ENCODE peak calls at places on chromosomes 11 and 22, in four cellular contexts. A, I, W and S are unnamed samples. For H3K4me1, the result is how much of the 10 kb centered on the place peaks cover.

GRCh38 chr11:128490092-128490491 is 97.3 kb downstream of the ETS1 start:
- DNase-seq in A (no peak), I (no peak), W (no peak), S (no peak)

GRCh38 chr11:73100578-73100977 is 41.5 kb downstream of the FCHSD2 start:
- DNase-seq in A (no peak), I (no peak), W (no peak), S (no peak)

GRCh38 chr22:29244785-29245625 is 22.8 kb downstream of the RHBDD3 start:
- DNase-seq in A (peak), I (no peak), W (peak), S (no peak)

GRCh38 chr11:46315783-46316563 is 31.3 kb upstream of the DGKZ start:
- DNase-seq in A (no peak), I (no peak), W (no peak), S (peak)

GRCh38 chr22:24005201-24005600 is at the start of gene GSTT4:
- DNase-seq in A (no peak), I (no peak), W (no peak), S (no peak)

GRCh38 chr11:28964811-28965210 is 856.6 kb downstream of the METTL15 start:
- DNase-seq in A (no peak), I (no peak), W (no peak), S (no peak)

GRCh38 chr22:45246060-45246985 is 5.6 kb upstream of the KIAA0930 start:
- DNase-seq in A (peak), I (no peak), W (peak), S (peak)

GRCh38 chr11:124938206-124938765 is 2.4 kb upstream of the HEPACAM start:
- DNase-seq in A (no peak), I (no peak), W (no peak), S (no peak)

GRCh38 chr11:22343411-22344032 is 5.3 kb downstream of the SLC17A6 start:
- DNase-seq in A (no peak), I (peak), W (no peak), S (no peak)

GRCh38 chr22:19730662-19731360 is 7.5 kb downstream of the GP1BB start:
- DNase-seq in A (peak), I (peak), W (peak), S (peak)

GRCh38 chr11:24965780-24966179 is 468.9 kb downstream of the LUZP2 start:
- DNase-seq in A (no peak), I (no peak), W (no peak), S (no peak)

GRCh38 chr11:76257040-76257730 is 50.9 kb upstream of the WNT11 start:
- DNase-seq in A (no peak), I (peak), W (no peak), S (no peak)

GRCh38 chr11:23866641-23867040 is 630.2 kb upstream of the LUZP2 start:
- DNase-seq in A (no peak), I (no peak), W (no peak), S (no peak)

GRCh38 chr11:8094656-8095055 is 13.6 kb downstream of the TUB start:
- DNase-seq in A (no peak), I (no peak), W (no peak), S (peak)

GRCh38 chr11:100855466-100856067 is 168.5 kb downstream of the ARHGAP42 start:
- DNase-seq in A (peak), I (no peak), W (no peak), S (no peak)

GRCh38 chr11:40166892-40167291 is 1292.6 kb downstream of the LRRC4C start:
- DNase-seq in A (no peak), I (no peak), W (no peak), S (no peak)

GRCh38 chr11:117172678-117173421 is 5.7 kb upstream of the SIDT2 start:
- DNase-seq in A (peak), I (no peak), W (peak), S (no peak)

GRCh38 chr11:12171921-12172320 is 61.5 kb downstream of the MICAL2 start:
- DNase-seq in A (no peak), I (no peak), W (no peak), S (no peak)
- H3K4me1 ChIP-seq in A (under half), I (under half), W (under half), S (under half)

GRCh38 chr11:86673055-86673843 is 833 bp upstream of the ME3 start:
- DNase-seq in A (no peak), I (no peak), W (no peak), S (no peak)
- TF ChIP-seq CTCF in A (no peak), I (no peak), W (no peak), S (no peak)

GRCh38 chr11:33912405-33913361 is 20.8 kb upstream of the LMO2 start:
- DNase-seq in A (no peak), I (no peak), W (no peak), S (no peak)

GRCh38 chr11:33907419-33907818 is 15.5 kb upstream of the LMO2 start:
- DNase-seq in A (no peak), I (no peak), W (no peak), S (no peak)

GRCh38 chr11:33910960-33911339 is 19.1 kb upstream of the LMO2 start:
- DNase-seq in A (no peak), I (no peak), W (no peak), S (no peak)

GRCh38 chr11:33909552-33909951 is 17.7 kb upstream of the LMO2 start:
- DNase-seq in A (no peak), I (no peak), W (no peak), S (no peak)

GRCh38 chr11:33910261-33910959 is 18.5 kb upstream of the LMO2 start:
- DNase-seq in A (no peak), I (no peak), W (no peak), S (no peak)
- H3K4me1 ChIP-seq in A (under half), I (under half), W (under half), S (under half)

DNA sequence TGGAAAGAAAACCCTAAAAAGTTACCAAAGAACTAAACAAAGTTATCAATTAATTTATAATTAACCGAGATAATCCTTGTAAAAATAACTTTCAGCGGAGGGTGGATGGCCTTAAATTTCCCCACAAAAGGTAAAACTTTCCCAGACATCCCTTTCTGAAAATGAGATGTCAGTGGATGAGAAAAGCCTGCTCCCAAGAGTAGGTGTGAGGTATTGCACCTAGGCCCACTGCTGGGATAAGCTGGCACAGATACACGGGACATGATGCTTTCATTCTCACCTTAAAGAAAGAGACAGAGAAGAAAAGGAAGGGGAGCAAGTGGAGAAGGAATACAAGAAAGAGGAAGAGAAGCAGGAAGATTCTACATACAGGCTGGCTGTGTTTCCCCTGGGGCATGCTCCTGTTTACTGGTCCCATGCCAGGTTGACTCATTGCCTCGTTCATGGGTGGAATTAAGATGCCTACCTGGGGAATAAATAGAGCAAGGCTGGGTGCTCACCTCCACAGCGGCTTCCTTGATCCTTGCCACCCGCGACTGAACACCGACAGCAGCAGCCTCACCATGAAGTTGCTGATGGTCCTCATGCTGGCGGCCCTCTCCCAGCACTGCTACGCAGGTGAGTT is at the start of gene SCGB2A2:
- DNase-seq in A (no peak), I (no peak), W (no peak), S (peak)
- TF ChIP-seq CTCF in A (peak), I (no peak), W (no peak), S (peak)

DNA sequence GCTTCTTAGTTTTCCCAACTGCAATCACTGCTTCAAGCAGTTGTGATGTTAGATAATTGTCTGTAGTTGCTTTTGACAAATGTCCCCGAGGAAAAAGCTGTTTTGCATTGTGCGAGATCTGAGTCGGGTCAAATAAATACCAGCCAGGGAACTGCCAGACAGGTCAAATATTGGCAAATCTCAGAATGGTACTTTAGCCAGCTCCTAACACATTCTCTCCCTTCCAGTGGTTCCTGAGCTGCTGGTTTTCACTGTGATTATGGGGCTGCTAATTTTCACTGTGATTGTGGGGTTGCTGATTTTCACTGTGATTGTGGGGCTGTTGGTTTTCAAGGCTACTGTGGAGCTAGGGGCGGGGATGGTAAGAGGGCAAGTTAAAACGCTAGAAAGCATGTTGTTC is 14.3 kb downstream of the RASSF10 start:
- DNase-seq in A (no peak), I (no peak), W (no peak), S (no peak)
- H3K4me1 ChIP-seq in A (under half), I (under half), W (under half), S (under half)

GRCh38 chr11:15333407-15333806 is 218.7 kb downstream of the INSC start:
- DNase-seq in A (peak), I (no peak), W (no peak), S (no peak)

GRCh38 chr11:15326535-15326934 is 211.8 kb downstream of the INSC start:
- DNase-seq in A (no peak), I (no peak), W (no peak), S (no peak)

DNA sequence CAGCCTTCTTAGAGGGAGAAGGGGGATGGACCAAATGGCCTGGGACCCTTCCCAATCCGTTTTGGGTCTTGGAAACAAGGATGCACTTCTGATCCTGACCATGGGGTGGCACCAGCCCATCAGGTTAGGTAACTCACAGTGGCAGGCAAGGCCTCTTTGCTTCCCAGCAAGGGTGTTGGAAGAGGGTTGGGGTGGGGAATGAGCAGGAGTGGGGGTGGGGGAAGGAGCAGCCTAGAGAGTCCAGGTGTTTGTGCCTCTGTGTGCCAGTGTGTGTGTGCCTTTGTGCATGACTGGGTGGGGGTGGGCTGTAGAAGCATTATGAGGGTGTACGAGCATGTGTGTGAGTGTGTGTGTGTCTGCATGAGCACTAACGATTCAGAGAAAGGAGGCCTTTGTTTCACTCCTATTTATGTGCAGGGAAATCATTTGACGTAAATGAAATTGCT is 213.1 kb downstream of the INSC start:
- DNase-seq in A (peak), I (peak), W (peak), S (peak)
- TF ChIP-seq CTCF in A (peak), I (no peak), W (no peak), S (peak)

DNA sequence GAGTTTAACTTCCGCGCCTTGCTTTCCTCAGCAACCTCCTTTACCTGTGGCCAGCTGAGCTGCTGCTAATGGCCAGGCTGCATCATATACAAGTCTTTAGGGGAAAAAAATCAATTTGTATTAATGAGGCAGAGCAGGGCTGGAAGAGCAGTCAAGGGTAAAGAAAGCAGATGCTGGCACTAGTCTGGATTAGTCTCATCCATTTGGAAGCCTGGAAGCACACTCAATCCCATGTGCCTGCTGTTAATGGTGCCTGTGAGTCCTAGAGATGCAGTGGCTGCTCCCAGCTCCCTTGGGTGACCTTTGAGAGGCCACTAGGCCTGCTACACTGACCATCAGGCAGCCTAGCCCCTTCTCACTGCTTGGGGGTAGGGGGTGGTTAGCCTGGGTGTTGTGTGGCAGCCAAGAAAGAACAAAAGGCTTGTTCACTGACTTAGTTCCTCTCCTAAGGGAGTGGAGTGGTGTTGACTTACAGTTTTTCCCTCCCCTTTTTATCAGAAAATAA is 8.0 kb downstream of the PIK3IP1 start:
- DNase-seq in A (no peak), I (no peak), W (no peak), S (no peak)
- H3K4me1 ChIP-seq in A (under half), I (under half), W (under half), S (under half)

DNA sequence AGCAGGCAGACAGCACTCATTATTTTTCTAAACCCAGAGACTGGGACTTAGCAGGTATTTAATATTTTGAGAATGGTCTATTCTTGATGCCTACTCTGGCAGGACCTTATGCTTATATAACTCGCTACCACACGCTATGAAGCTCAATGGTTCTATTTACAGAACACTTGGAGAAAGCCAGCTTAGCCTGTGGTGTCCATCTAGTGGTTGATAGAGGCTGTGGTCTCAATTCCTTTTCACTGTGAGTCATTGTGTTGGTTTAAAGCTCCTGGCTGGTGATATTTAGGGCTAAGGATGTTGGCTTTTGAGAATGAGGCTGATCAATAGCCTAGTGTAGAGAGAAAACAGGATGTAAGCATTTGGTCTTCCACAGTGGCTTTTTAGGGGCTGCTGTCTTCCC is 206.4 kb downstream of the DBX1 start:
- DNase-seq in A (no peak), I (no peak), W (no peak), S (peak)
- TF ChIP-seq CTCF in A (peak), I (no peak), W (peak), S (peak)